ENCODE peak calls at places on chromosome 3, in six cellular contexts. H is germinal center; D is posterior vena cava; V is fibroblast of lung; S is activated T-helper 1 cell treated with anti-CD3 and anti-CD28 coated beads, Interleukin-12 subunit alpha, Interleukin-12 subunit beta, Interleukin-2, Interleukin-4 antibody, amounts not matched to agents 30 ng/mL and 10 ng/mL and 1 ng/mL, durations not matched to agents 14 hours and 24 hours and 36 hours; C is HEK293T. M is an unnamed sample.

GRCh38 chr3:170356596-170357175 is 829 bp upstream of the SKIL start:
- DNase-seq in H (peak), D (peak), V (peak), S (peak), C (peak), M (peak)

GRCh38 chr3:32460031-32460749 is 42.5 kb downstream of the CMTM6 start:
- DNase-seq in H (peak), D (no peak), V (no peak), S (peak), C (no peak), M (no peak)

GRCh38 chr3:107619549-107619948 is 96.8 kb downstream of the BBX start:
- DNase-seq in H (no peak), D (no peak), V (no peak), S (no peak), C (no peak), M (no peak)

GRCh38 chr3:98769436-98769835 is 6.3 kb downstream of the ST3GAL6 start:
- DNase-seq in H (no peak), D (no peak), V (no peak), S (no peak), C (no peak), M (no peak)

GRCh38 chr3:28646435-28646834 is 297.8 kb upstream of the AZI2 start:
- DNase-seq in H (no peak), D (no peak), V (no peak), S (no peak), C (no peak), M (no peak)

GRCh38 chr3:52670621-52671521 is 14.8 kb downstream of the PBRM1 start:
- DNase-seq in H (no peak), D (no peak), V (peak), S (peak), C (no peak), M (no peak)

GRCh38 chr3:171565133-171565532 is 104.9 kb upstream of the TNIK start:
- DNase-seq in H (no peak), D (no peak), V (no peak), S (no peak), C (no peak), M (no peak)

GRCh38 chr3:119751423-119751822 is 30.5 kb upstream of the NR1I2 start:
- DNase-seq in H (no peak), D (no peak), V (no peak), S (no peak), C (no peak), M (no peak)

GRCh38 chr3:165635791-165636681 is 201.2 kb downstream of the BCHE start:
- DNase-seq in H (no peak), D (no peak), V (no peak), S (no peak), C (no peak), M (no peak)

GRCh38 chr3:188978772-188979171 is 193.0 kb upstream of the TPRG1 start:
- DNase-seq in H (no peak), D (no peak), V (peak), S (no peak), C (no peak), M (no peak)

GRCh38 chr3:196609343-196609775 is 30.1 kb upstream of the NRROS start:
- DNase-seq in H (peak), D (peak), V (peak), S (peak), C (peak), M (no peak)

GRCh38 chr3:57078366-57079220 is 18.1 kb downstream of the SPATA12 start:
- DNase-seq in H (peak), D (peak), V (peak), S (no peak), C (peak), M (no peak)

GRCh38 chr3:134473868-134474546 is 11.8 kb downstream of the ANAPC13 start:
- DNase-seq in H (peak), D (peak), V (peak), S (peak), C (peak), M (no peak)

GRCh38 chr3:64741344-64741743 is 53.5 kb upstream of the ADAMTS9 start:
- DNase-seq in H (no peak), D (no peak), V (peak), S (no peak), C (no peak), M (no peak)

GRCh38 chr3:50365080-50365841 is 5.9 kb upstream of the TMEM115 start:
- DNase-seq in H (peak), D (peak), V (peak), S (peak), C (peak), M (no peak)

GRCh38 chr3:58217209-58217811 is 6.5 kb upstream of the DNASE1L3 start:
- DNase-seq in H (peak), D (peak), V (peak), S (peak), C (peak), M (no peak)

GRCh38 chr3:150015906-150016305 is 45.2 kb upstream of the PFN2 start:
- DNase-seq in H (no peak), D (no peak), V (no peak), S (no peak), C (no peak), M (no peak)

GRCh38 chr3:182138388-182138787 is 426.7 kb downstream of the SOX2 start:
- DNase-seq in H (no peak), D (no peak), V (no peak), S (no peak), C (no peak), M (no peak)

GRCh38 chr3:79822076-79822475 is 54.3 kb upstream of the ROBO1 start:
- DNase-seq in H (no peak), D (no peak), V (no peak), S (no peak), C (no peak), M (no peak)

GRCh38 chr3:153216928-153217327 is 54.9 kb downstream of the RAP2B start:
- DNase-seq in H (no peak), D (no peak), V (no peak), S (no peak), C (no peak), M (no peak)

GRCh38 chr3:197487911-197488391 is 67.8 kb downstream of the BDH1 start:
- DNase-seq in H (no peak), D (no peak), V (peak), S (no peak), C (no peak), M (no peak)

GRCh38 chr3:143613226-143613625 is 235.0 kb downstream of the SLC9A9 start:
- DNase-seq in H (no peak), D (no peak), V (peak), S (no peak), C (no peak), M (no peak)

GRCh38 chr3:106699093-106699492 is 678.1 kb upstream of the CCDC54 start:
- DNase-seq in H (no peak), D (no peak), V (no peak), S (no peak), C (no peak), M (no peak)